ENCODE peak calls at places on chromosomes 16 and 17, in five cellular contexts. One of them, this sample, is unnamed.

GRCh38 chr17:5019475-5019956 is 15.7 kb downstream of the SLC52A1 start:
- ATAC-seq in heart left ventricle: no peak
- ATAC-seq in HCT116: peak; percentile 76
- ATAC-seq in right lobe of liver: no peak
- ATAC-seq in gastrocnemius medialis: no peak
- ATAC-seq in this sample: no peak

GRCh38 chr17:15981646-15982580 is 17.6 kb downstream of the ZSWIM7 start:
- ATAC-seq in heart left ventricle: no peak
- ATAC-seq in HCT116: peak; percentile 59
- ATAC-seq in right lobe of liver: no peak
- ATAC-seq in gastrocnemius medialis: no peak
- ATAC-seq in this sample: no peak

GRCh38 chr17:49717371-49717841 is 9.6 kb upstream of the SLC35B1 start:
- ATAC-seq in heart left ventricle: peak; percentile 50
- ATAC-seq in HCT116: no peak
- ATAC-seq in right lobe of liver: no peak
- ATAC-seq in gastrocnemius medialis: peak; percentile 72
- ATAC-seq in this sample: no peak

GRCh38 chr17:77318491-77319210 is 177.9 kb downstream of the SEC14L1 start:
- ATAC-seq in heart left ventricle: no peak
- ATAC-seq in HCT116: peak; percentile 2
- ATAC-seq in right lobe of liver: no peak
- ATAC-seq in gastrocnemius medialis: no peak
- ATAC-seq in this sample: no peak

GRCh38 chr16:70696368-70696767 is 10.5 kb upstream of the MTSS2 start:
- ATAC-seq in heart left ventricle: no peak
- ATAC-seq in HCT116: no peak
- ATAC-seq in right lobe of liver: no peak
- ATAC-seq in gastrocnemius medialis: no peak
- ATAC-seq in this sample: no peak

GRCh38 chr16:52906271-52906670 is 146.4 kb downstream of the CHD9NB start:
- ATAC-seq in heart left ventricle: peak; percentile 11
- ATAC-seq in HCT116: no peak
- ATAC-seq in right lobe of liver: no peak
- ATAC-seq in gastrocnemius medialis: no peak
- ATAC-seq in this sample: no peak

GRCh38 chr16:1964046-1964505 is 550 bp downstream of the RPS2 start:
- ATAC-seq in heart left ventricle: peak; percentile 1
- ATAC-seq in HCT116: peak; percentile 2
- ATAC-seq in right lobe of liver: peak; percentile 49
- ATAC-seq in gastrocnemius medialis: peak; percentile 9
- ATAC-seq in this sample: peak; percentile 2

GRCh38 chr17:29246638-29247037 is at the start of gene CRYBA1:
- ATAC-seq in heart left ventricle: no peak
- ATAC-seq in HCT116: no peak
- ATAC-seq in right lobe of liver: no peak
- ATAC-seq in gastrocnemius medialis: no peak
- ATAC-seq in this sample: no peak

GRCh38 chr17:46964315-46965265 is 14.5 kb downstream of the RPRML start:
- ATAC-seq in heart left ventricle: no peak
- ATAC-seq in HCT116: peak; percentile 50
- ATAC-seq in right lobe of liver: no peak
- ATAC-seq in gastrocnemius medialis: no peak
- ATAC-seq in this sample: no peak

GRCh38 chr16:89596061-89596689 is 17.3 kb upstream of the DPEP1 start:
- ATAC-seq in heart left ventricle: peak; percentile 15
- ATAC-seq in HCT116: peak; percentile 4
- ATAC-seq in right lobe of liver: no peak
- ATAC-seq in gastrocnemius medialis: no peak
- ATAC-seq in this sample: no peak

GRCh38 chr16:29687755-29688154 is 8.8 kb downstream of the QPRT start:
- ATAC-seq in heart left ventricle: no peak
- ATAC-seq in HCT116: no peak
- ATAC-seq in right lobe of liver: no peak
- ATAC-seq in gastrocnemius medialis: no peak
- ATAC-seq in this sample: no peak

GRCh38 chr17:62030264-62030663 is 34.8 kb downstream of the MED13 start:
- ATAC-seq in heart left ventricle: peak; percentile 13
- ATAC-seq in HCT116: no peak
- ATAC-seq in right lobe of liver: peak; percentile 73
- ATAC-seq in gastrocnemius medialis: no peak
- ATAC-seq in this sample: no peak

GRCh38 chr17:12983986-12984932 is 33.6 kb downstream of the ELAC2 start:
- ATAC-seq in heart left ventricle: peak; percentile 56
- ATAC-seq in HCT116: no peak
- ATAC-seq in right lobe of liver: peak; percentile 89
- ATAC-seq in gastrocnemius medialis: peak; percentile 63
- ATAC-seq in this sample: peak; percentile 91

GRCh38 chr17:39777534-39778365 is 40.0 kb downstream of the GRB7 start:
- ATAC-seq in heart left ventricle: no peak
- ATAC-seq in HCT116: no peak
- ATAC-seq in right lobe of liver: no peak
- ATAC-seq in gastrocnemius medialis: no peak
- ATAC-seq in this sample: no peak

GRCh38 chr17:51353296-51353695 is 93.0 kb downstream of the UTP18 start:
- ATAC-seq in heart left ventricle: no peak
- ATAC-seq in HCT116: no peak
- ATAC-seq in right lobe of liver: no peak
- ATAC-seq in gastrocnemius medialis: no peak
- ATAC-seq in this sample: no peak

GRCh38 chr16:84266451-84266850 is 26.6 kb upstream of the KCNG4 start:
- ATAC-seq in heart left ventricle: peak; percentile 96
- ATAC-seq in HCT116: peak; percentile 100
- ATAC-seq in right lobe of liver: peak; percentile 100
- ATAC-seq in gastrocnemius medialis: peak; percentile 97
- ATAC-seq in this sample: no peak

GRCh38 chr16:73277066-73277465 is 229.1 kb upstream of the ZFHX3 start:
- ATAC-seq in heart left ventricle: no peak
- ATAC-seq in HCT116: no peak
- ATAC-seq in right lobe of liver: no peak
- ATAC-seq in gastrocnemius medialis: no peak
- ATAC-seq in this sample: no peak

GRCh38 chr16:2952679-2953078 is 11.4 kb upstream of the KREMEN2 start:
- ATAC-seq in heart left ventricle: peak; percentile 43
- ATAC-seq in HCT116: no peak
- ATAC-seq in right lobe of liver: no peak
- ATAC-seq in gastrocnemius medialis: no peak
- ATAC-seq in this sample: no peak

GRCh38 chr17:57357830-57358426 is 101.6 kb downstream of the MSI2 start:
- ATAC-seq in heart left ventricle: no peak
- ATAC-seq in HCT116: peak; percentile 27
- ATAC-seq in right lobe of liver: no peak
- ATAC-seq in gastrocnemius medialis: no peak
- ATAC-seq in this sample: no peak

GRCh38 chr16:27639588-27640276 is 89.8 kb downstream of the KATNIP start:
- ATAC-seq in heart left ventricle: peak; percentile 78
- ATAC-seq in HCT116: peak; percentile 90
- ATAC-seq in right lobe of liver: peak; percentile 57
- ATAC-seq in gastrocnemius medialis: no peak
- ATAC-seq in this sample: peak; percentile 43

GRCh38 chr16:62068747-62069146 is 32.5 kb upstream of the CDH8 start:
- ATAC-seq in heart left ventricle: no peak
- ATAC-seq in HCT116: no peak
- ATAC-seq in right lobe of liver: no peak
- ATAC-seq in gastrocnemius medialis: no peak
- ATAC-seq in this sample: no peak

GRCh38 chr16:2026461-2027023 is at the start of gene NHERF2:
- ATAC-seq in heart left ventricle: peak; percentile 3
- ATAC-seq in HCT116: peak; percentile 46
- ATAC-seq in right lobe of liver: peak; percentile 51
- ATAC-seq in gastrocnemius medialis: peak; percentile 36
- ATAC-seq in this sample: peak; percentile 29

GRCh38 chr17:63534078-63534570 is 11.0 kb downstream of the KCNH6 start:
- ATAC-seq in heart left ventricle: no peak
- ATAC-seq in HCT116: no peak
- ATAC-seq in right lobe of liver: no peak
- ATAC-seq in gastrocnemius medialis: no peak
- ATAC-seq in this sample: no peak

GRCh38 chr17:82350182-82351030 is 8.6 kb upstream of the TEX19 start:
- ATAC-seq in heart left ventricle: no peak
- ATAC-seq in HCT116: peak; percentile 63
- ATAC-seq in right lobe of liver: no peak
- ATAC-seq in gastrocnemius medialis: no peak
- ATAC-seq in this sample: no peak

GRCh38 chr17:28968269-28968913 is 17.1 kb upstream of the PHF12 start:
- ATAC-seq in heart left ventricle: no peak
- ATAC-seq in HCT116: no peak
- ATAC-seq in right lobe of liver: no peak
- ATAC-seq in gastrocnemius medialis: no peak
- ATAC-seq in this sample: no peak

GRCh38 chr16:14364386-14365199 is 265.5 kb downstream of the PARN start:
- ATAC-seq in heart left ventricle: no peak
- ATAC-seq in HCT116: peak; percentile 71
- ATAC-seq in right lobe of liver: peak; percentile 41
- ATAC-seq in gastrocnemius medialis: peak; percentile 9
- ATAC-seq in this sample: no peak

GRCh38 chr17:71338396-71338795 is 782.4 kb upstream of the SOX9 start:
- ATAC-seq in heart left ventricle: no peak
- ATAC-seq in HCT116: no peak
- ATAC-seq in right lobe of liver: no peak
- ATAC-seq in gastrocnemius medialis: no peak
- ATAC-seq in this sample: no peak

GRCh38 chr17:27546624-27547300 is 84.2 kb upstream of the LGALS9 start:
- ATAC-seq in heart left ventricle: no peak
- ATAC-seq in HCT116: no peak
- ATAC-seq in right lobe of liver: no peak
- ATAC-seq in gastrocnemius medialis: no peak
- ATAC-seq in this sample: no peak

GRCh38 chr17:53765129-53765528 is 57.6 kb upstream of the KIF2B start:
- ATAC-seq in heart left ventricle: no peak
- ATAC-seq in HCT116: no peak
- ATAC-seq in right lobe of liver: no peak
- ATAC-seq in gastrocnemius medialis: no peak
- ATAC-seq in this sample: no peak

GRCh38 chr17:55463600-55463999 is 42.0 kb upstream of the MMD start:
- ATAC-seq in heart left ventricle: no peak
- ATAC-seq in HCT116: no peak
- ATAC-seq in right lobe of liver: peak; percentile 45
- ATAC-seq in gastrocnemius medialis: no peak
- ATAC-seq in this sample: no peak

GRCh38 chr17:51385208-51385607 is 124.9 kb downstream of the UTP18 start:
- ATAC-seq in heart left ventricle: no peak
- ATAC-seq in HCT116: no peak
- ATAC-seq in right lobe of liver: no peak
- ATAC-seq in gastrocnemius medialis: no peak
- ATAC-seq in this sample: no peak

GRCh38 chr17:58046230-58047094 is 36.8 kb upstream of the DYNLL2 start:
- ATAC-seq in heart left ventricle: peak; percentile 87
- ATAC-seq in HCT116: no peak
- ATAC-seq in right lobe of liver: peak; percentile 73
- ATAC-seq in gastrocnemius medialis: no peak
- ATAC-seq in this sample: no peak

GRCh38 chr16:13168091-13168572 is 266.7 kb downstream of the SHISA9 start:
- ATAC-seq in heart left ventricle: no peak
- ATAC-seq in HCT116: no peak
- ATAC-seq in right lobe of liver: no peak
- ATAC-seq in gastrocnemius medialis: no peak
- ATAC-seq in this sample: no peak

GRCh38 chr16:65049679-65050078 is 72.2 kb downstream of the CDH11 start:
- ATAC-seq in heart left ventricle: no peak
- ATAC-seq in HCT116: no peak
- ATAC-seq in right lobe of liver: no peak
- ATAC-seq in gastrocnemius medialis: no peak
- ATAC-seq in this sample: no peak

GRCh38 chr16:87963400-87963799 is 12.2 kb downstream of the BANP start:
- ATAC-seq in heart left ventricle: peak; percentile 87
- ATAC-seq in HCT116: no peak
- ATAC-seq in right lobe of liver: peak; percentile 47
- ATAC-seq in gastrocnemius medialis: peak; percentile 44
- ATAC-seq in this sample: no peak

GRCh38 chr17:50498021-50498874 is 10.0 kb upstream of the MYCBPAP start:
- ATAC-seq in heart left ventricle: no peak
- ATAC-seq in HCT116: peak; percentile 87
- ATAC-seq in right lobe of liver: no peak
- ATAC-seq in gastrocnemius medialis: no peak
- ATAC-seq in this sample: no peak

GRCh38 chr16:23131036-23131435 is 18.2 kb downstream of the USP31 start:
- ATAC-seq in heart left ventricle: peak; percentile 29
- ATAC-seq in HCT116: no peak
- ATAC-seq in right lobe of liver: no peak
- ATAC-seq in gastrocnemius medialis: peak; percentile 82
- ATAC-seq in this sample: no peak

GRCh38 chr17:75343007-75343406 is 53.8 kb upstream of the SLC25A19 start:
- ATAC-seq in heart left ventricle: peak; percentile 22
- ATAC-seq in HCT116: no peak
- ATAC-seq in right lobe of liver: no peak
- ATAC-seq in gastrocnemius medialis: no peak
- ATAC-seq in this sample: no peak
- H3K4me1 ChIP-seq in heart left ventricle: peaks cover 15% of the 10 kb centered on the region
- H3K4me1 ChIP-seq in HCT116: peaks cover 23% of the 10 kb centered on the region
- H3K4me1 ChIP-seq in right lobe of liver: peaks cover 9% of the 10 kb centered on the region
- H3K4me1 ChIP-seq in gastrocnemius medialis: peaks cover 42% of the 10 kb centered on the region
- H3K4me1 ChIP-seq in this sample: peaks cover 15% of the 10 kb centered on the region

GRCh38 chr17:7887038-7887481 is 1.5 kb upstream of the CHD3 start:
- ATAC-seq in heart left ventricle: no peak
- ATAC-seq in HCT116: peak; percentile 3
- ATAC-seq in right lobe of liver: no peak
- ATAC-seq in gastrocnemius medialis: no peak
- ATAC-seq in this sample: no peak
- TF ChIP-seq POLR2A in heart left ventricle: no peak
- TF ChIP-seq POLR2A in HCT116: no peak
- TF ChIP-seq POLR2A in right lobe of liver: no peak
- TF ChIP-seq POLR2A in gastrocnemius medialis: no peak
- TF ChIP-seq POLR2A in this sample: no peak

GRCh38 chr16:66605177-66605999 is 884 bp downstream of the CMTM3 start:
- ATAC-seq in heart left ventricle: peak; percentile 70
- ATAC-seq in HCT116: peak; percentile 37
- ATAC-seq in right lobe of liver: peak; percentile 37
- ATAC-seq in gastrocnemius medialis: no peak
- ATAC-seq in this sample: peak; percentile 57
- H3K4me3 ChIP-seq in heart left ventricle: peak overlapping the region; percentile 97
- H3K4me3 ChIP-seq in HCT116: peak overlapping the region; percentile 62
- H3K4me3 ChIP-seq in right lobe of liver: peak overlapping the region; percentile 66
- H3K4me3 ChIP-seq in gastrocnemius medialis: peak overlapping the region; percentile 59
- H3K4me3 ChIP-seq in this sample: peak overlapping the region; percentile 79

DNA sequence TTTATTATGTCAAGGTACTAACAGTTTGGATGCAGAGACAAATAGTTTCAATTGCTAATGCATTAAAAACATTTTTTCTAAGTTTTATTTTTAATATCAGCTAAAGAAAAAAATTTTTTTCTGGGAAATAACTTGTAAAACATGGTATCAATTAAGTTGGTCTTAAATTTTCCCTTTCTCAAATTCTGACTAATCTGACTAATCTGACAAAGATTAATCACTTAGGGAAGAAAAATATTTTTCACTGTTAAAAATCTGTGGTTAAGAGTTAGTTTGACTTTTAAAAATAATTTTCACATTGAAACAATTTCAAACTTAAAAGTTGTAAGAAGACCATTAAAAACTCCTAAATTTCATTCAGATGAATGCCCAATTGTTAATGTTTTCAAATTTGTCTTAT is 74.6 kb downstream of the MYO1D start:
- ATAC-seq in heart left ventricle: no peak
- ATAC-seq in HCT116: no peak
- ATAC-seq in right lobe of liver: no peak
- ATAC-seq in gastrocnemius medialis: no peak
- ATAC-seq in this sample: no peak
- H3K4me1 ChIP-seq in heart left ventricle: no peaks in the 10 kb centered on the region
- H3K4me1 ChIP-seq in HCT116: no peaks in the 10 kb centered on the region
- H3K4me1 ChIP-seq in right lobe of liver: no peaks in the 10 kb centered on the region
- H3K4me1 ChIP-seq in gastrocnemius medialis: no peaks in the 10 kb centered on the region
- H3K4me1 ChIP-seq in this sample: no peaks in the 10 kb centered on the region